ENCODE peak calls at places on chromosome 7, in ten cellular contexts. V, P, D, Z, N, S, Y, T, G and E are unnamed samples. For H3K4me1, the result is how much of the 10 kb centered on the place peaks cover.

GRCh38 chr7:40640566-40640965 is 505.8 kb downstream of the SUGCT start:
- DNase-seq in V (no peak), Y (no peak), T (no peak), Z (peak), S (no peak), D (no peak), G (no peak), N (no peak), P (no peak), E (no peak)

GRCh38 chr7:117157121-117157870 is 165.6 kb downstream of the WNT2 start:
- DNase-seq in T (peak), S (no peak), Y (peak), N (no peak), Z (peak), V (peak), G (no peak), P (peak), D (no peak), E (peak)

GRCh38 chr7:152383341-152384234 is 52.2 kb downstream of the KMT2C start:
- DNase-seq in Z (no peak), Y (peak), N (no peak), S (no peak), T (no peak), P (no peak), V (no peak), D (no peak), G (peak), E (no peak)

GRCh38 chr7:117630501-117630900 is 150.7 kb downstream of the CFTR start:
- DNase-seq in N (no peak), P (no peak), V (no peak), S (no peak), T (no peak), G (no peak), D (no peak), Z (no peak), Y (no peak), E (no peak)

GRCh38 chr7:47088329-47089067 is 493.4 kb downstream of the TNS3 start:
- DNase-seq in V (peak), S (peak), T (peak), G (peak), N (peak), P (peak), Z (peak), Y (peak), D (peak), E (no peak)

GRCh38 chr7:39589323-39590111 is 23.3 kb downstream of the YAE1 start:
- DNase-seq in S (peak), P (no peak), G (peak), Y (peak), Z (peak), D (peak), V (peak), T (no peak), N (no peak), E (no peak)

GRCh38 chr7:77409005-77409738 is 7.0 kb downstream of the GSAP start:
- DNase-seq in D (no peak), P (no peak), G (peak), T (no peak), Y (peak), Z (no peak), S (no peak), V (no peak), N (no peak), E (no peak)

GRCh38 chr7:116577320-116577871 is 52.6 kb downstream of the CAV1 start:
- DNase-seq in N (no peak), Z (no peak), G (no peak), D (no peak), Y (no peak), T (no peak), P (no peak), S (no peak), V (no peak), E (no peak)

GRCh38 chr7:70406419-70407189 is 725.3 kb upstream of the GALNT17 start:
- DNase-seq in D (no peak), Y (no peak), S (no peak), T (no peak), V (no peak), N (no peak), Z (no peak), P (no peak), G (no peak), E (no peak)

GRCh38 chr7:131556055-131556911 is at the start of gene PODXL:
- DNase-seq in P (peak), D (peak), N (peak), G (no peak), Y (peak), Z (peak), T (peak), S (peak), V (peak), E (no peak)

GRCh38 chr7:38274493-38274892 is 1.1 kb upstream of the TARP start:
- DNase-seq in T (no peak), V (no peak), G (no peak), P (no peak), Z (no peak), D (no peak), Y (no peak), N (no peak), S (no peak), E (no peak)

GRCh38 chr7:79292834-79293233 is 160.6 kb downstream of the MAGI2 start:
- DNase-seq in Y (peak), G (no peak), S (no peak), N (no peak), V (no peak), D (no peak), P (no peak), T (no peak), Z (no peak), E (no peak)

GRCh38 chr7:132568962-132569361 is 7.3 kb downstream of the PLXNA4 start:
- DNase-seq in V (no peak), P (no peak), D (no peak), S (no peak), Z (no peak), T (no peak), Y (no peak), G (no peak), N (no peak), E (no peak)

GRCh38 chr7:98186452-98187137 is 24.6 kb upstream of the BHLHA15 start:
- DNase-seq in T (no peak), P (no peak), Z (no peak), G (peak), Y (no peak), V (no peak), N (no peak), D (no peak), S (no peak), E (no peak)

GRCh38 chr7:94656925-94657731 is 1.2 kb upstream of the SGCE start:
- DNase-seq in G (peak), T (no peak), D (peak), Y (peak), N (peak), V (no peak), P (no peak), Z (peak), S (peak), E (no peak)

GRCh38 chr7:156034397-156034796 is 222.1 kb upstream of the SHH start:
- DNase-seq in P (no peak), S (no peak), Z (no peak), T (no peak), G (no peak), Y (no peak), V (no peak), D (no peak), N (no peak), E (no peak)

GRCh38 chr7:146411975-146412374 is 295.4 kb downstream of the CNTNAP2 start:
- DNase-seq in S (no peak), Z (no peak), N (no peak), D (no peak), P (no peak), G (no peak), Y (no peak), T (no peak), V (no peak), E (no peak)

GRCh38 chr7:74656421-74656910 is 1.1 kb upstream of the GTF2I start:
- DNase-seq in N (peak), Z (peak), S (peak), V (peak), Y (peak), G (no peak), T (peak), P (peak), D (no peak), E (peak)

DNA sequence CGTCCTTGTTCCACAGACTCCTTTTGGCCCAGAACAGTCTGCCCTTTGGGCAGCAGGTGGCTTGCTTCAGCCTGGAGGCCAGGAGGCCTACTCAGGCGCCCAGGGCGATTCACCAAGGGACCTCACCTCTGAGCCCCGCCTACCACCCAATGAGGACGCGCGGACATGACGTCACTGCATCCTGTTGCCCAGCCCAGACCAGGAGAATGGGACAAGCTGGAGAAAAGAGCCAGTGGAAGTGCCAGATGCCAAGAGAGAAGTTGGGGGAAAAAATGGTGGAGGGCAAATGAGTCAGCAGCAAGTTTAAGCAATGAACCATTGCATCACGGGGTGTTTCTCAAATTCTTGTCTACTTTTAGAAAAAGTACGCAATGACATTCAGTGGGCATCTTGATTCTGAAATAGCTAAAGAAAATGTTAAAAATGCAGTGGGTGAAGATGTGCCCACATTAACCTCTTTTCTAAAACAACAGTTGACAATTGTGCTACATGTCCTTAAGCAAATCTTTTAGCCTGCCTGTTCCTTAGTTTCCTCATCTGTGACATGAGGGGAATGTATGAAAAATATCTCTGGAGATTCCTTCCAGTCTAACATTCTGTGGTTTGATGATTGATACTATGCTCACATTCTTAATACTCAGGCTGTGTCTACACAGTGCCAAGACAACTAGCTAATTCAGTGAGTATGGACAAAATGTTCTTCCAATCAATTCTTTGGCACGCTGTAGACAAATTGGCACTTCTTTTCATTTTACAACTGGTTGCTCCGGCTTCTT is 23.9 kb upstream of the LEP start:
- DNase-seq in D (no peak), Y (peak), N (no peak), T (no peak), S (no peak), V (no peak), G (peak), P (peak), Z (no peak), E (no peak)
- H3K4me1 ChIP-seq in D (under half), Y (under half), N (under half), T (under half), S (under half), V (under half), G (under half), P (under half), Z (under half), E (under half)

GRCh38 chr7:55100962-55101327 is 82.1 kb downstream of the EGFR start:
- DNase-seq in G (peak), S (no peak), Y (no peak), V (no peak), D (no peak), Z (no peak), T (peak), P (peak), N (no peak), E (no peak)

GRCh38 chr7:55099086-55099831 is 80.4 kb downstream of the EGFR start:
- DNase-seq in Y (no peak), V (peak), P (peak), S (no peak), N (no peak), T (peak), G (no peak), D (no peak), Z (no peak), E (no peak)

GRCh38 chr7:55104123-55104522 is 85.3 kb downstream of the EGFR start:
- DNase-seq in Z (no peak), V (no peak), T (no peak), S (no peak), G (no peak), Y (no peak), D (no peak), N (no peak), P (no peak), E (no peak)

GRCh38 chr7:55100172-55100961 is 81.5 kb downstream of the EGFR start:
- DNase-seq in T (peak), V (peak), P (peak), S (no peak), N (peak), Z (no peak), D (no peak), G (no peak), Y (no peak), E (peak)

GRCh38 chr7:55101359-55101758 is 82.5 kb downstream of the EGFR start:
- DNase-seq in P (no peak), Z (no peak), G (peak), Y (no peak), N (no peak), V (no peak), S (no peak), D (no peak), T (no peak), E (no peak)
- H3K4me1 ChIP-seq in P (under half), Z (under half), G (half or more), Y (under half), N (under half), V (under half), S (under half), D (under half), T (under half), E (under half)

GRCh38 chr7:24576171-24577052 is 3.2 kb downstream of the PALS2 start:
- DNase-seq in P (no peak), Z (peak), Y (peak), D (peak), S (no peak), N (no peak), G (peak), T (no peak), V (no peak), E (no peak)
- H3K4me1 ChIP-seq in P (under half), Z (under half), Y (under half), D (under half), S (under half), N (under half), G (under half), T (under half), V (under half), E (under half)

GRCh38 chr7:90723233-90723632 is 127.1 kb downstream of the CDK14 start:
- DNase-seq in T (no peak), Z (no peak), G (no peak), Y (no peak), P (no peak), V (no peak), S (no peak), D (no peak), N (no peak), E (no peak)

GRCh38 chr7:90719159-90719558 is 123.0 kb downstream of the CDK14 start:
- DNase-seq in G (no peak), N (no peak), Z (peak), D (no peak), S (no peak), V (no peak), Y (no peak), T (no peak), P (no peak), E (no peak)

GRCh38 chr7:90721869-90722431 is 125.8 kb downstream of the CDK14 start:
- DNase-seq in Z (no peak), D (no peak), T (no peak), V (no peak), N (no peak), P (no peak), Y (no peak), G (no peak), S (no peak), E (no peak)

GRCh38 chr7:90723866-90724265 is 127.7 kb downstream of the CDK14 start:
- DNase-seq in D (no peak), Z (no peak), P (no peak), Y (no peak), S (no peak), T (no peak), G (peak), V (no peak), N (no peak), E (no peak)

DNA sequence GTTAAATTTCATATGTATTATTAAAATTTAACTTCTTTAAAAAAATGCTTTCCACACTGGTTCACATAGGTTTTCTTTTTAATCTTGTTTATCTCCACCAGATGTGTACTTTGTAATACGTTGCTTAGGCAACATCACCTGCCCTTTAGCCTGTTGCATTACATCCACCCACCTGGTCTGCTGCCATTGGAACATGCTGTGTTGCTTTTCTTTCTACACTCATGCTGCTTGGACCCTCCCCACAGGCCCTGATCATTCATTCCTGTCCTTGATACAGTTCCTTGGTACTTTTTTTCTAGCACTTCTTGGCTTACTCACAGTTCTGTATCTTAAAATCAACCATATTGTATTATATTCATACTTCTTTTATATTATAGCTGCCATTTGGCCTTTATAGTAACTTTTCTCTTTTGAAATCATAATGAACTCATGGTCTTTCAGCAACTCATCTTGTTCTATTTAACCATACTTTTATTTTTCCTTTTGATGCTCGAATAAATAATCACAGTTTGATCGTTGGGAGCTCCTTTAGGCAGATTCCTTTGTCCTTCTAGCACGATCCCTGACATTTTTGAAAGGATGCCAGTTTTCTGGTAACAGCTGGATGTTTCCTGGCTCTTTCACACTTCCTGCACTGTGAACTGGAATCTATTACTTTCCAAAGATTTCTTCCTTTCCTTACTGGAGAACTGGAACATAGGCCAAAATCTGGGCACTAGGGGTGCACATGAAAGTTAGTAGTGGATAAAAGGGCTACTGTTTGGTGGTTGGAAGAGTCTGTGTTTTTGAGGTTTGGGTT is 125.0 kb downstream of the CDK14 start:
- DNase-seq in N (peak), V (peak), Z (peak), Y (no peak), D (no peak), P (no peak), T (peak), G (peak), S (no peak), E (no peak)
- H3K4me1 ChIP-seq in N (under half), V (under half), Z (half or more), Y (under half), D (under half), P (under half), T (under half), G (under half), S (under half), E (under half)

GRCh38 chr7:24824400-24824799 is 67.1 kb upstream of the GSDME start:
- DNase-seq in Y (no peak), P (no peak), G (no peak), N (no peak), T (no peak), S (no peak), D (no peak), Z (no peak), V (no peak), E (no peak)
- H3K4me1 ChIP-seq in Y (half or more), P (half or more), G (under half), N (under half), T (under half), S (half or more), D (under half), Z (half or more), V (under half), E (under half)

GRCh38 chr7:123650595-123650994 is 5.1 kb upstream of the LMOD2 start:
- DNase-seq in P (no peak), V (no peak), D (no peak), T (no peak), Z (no peak), G (no peak), S (no peak), Y (no peak), N (no peak), E (no peak)
- H3K4me1 ChIP-seq in P (half or more), V (under half), D (under half), T (half or more), Z (under half), G (under half), S (under half), Y (under half), N (under half), E (under half)

GRCh38 chr7:142554555-142555532 is 194.4 kb upstream of the PRSS1 start:
- DNase-seq in T (no peak), V (no peak), D (no peak), S (no peak), N (no peak), Y (no peak), P (no peak), G (no peak), Z (no peak), E (no peak)
- H3K4me1 ChIP-seq in T (under half), V (under half), D (under half), S (under half), N (under half), Y (under half), P (under half), G (under half), Z (under half), E (under half)

DNA sequence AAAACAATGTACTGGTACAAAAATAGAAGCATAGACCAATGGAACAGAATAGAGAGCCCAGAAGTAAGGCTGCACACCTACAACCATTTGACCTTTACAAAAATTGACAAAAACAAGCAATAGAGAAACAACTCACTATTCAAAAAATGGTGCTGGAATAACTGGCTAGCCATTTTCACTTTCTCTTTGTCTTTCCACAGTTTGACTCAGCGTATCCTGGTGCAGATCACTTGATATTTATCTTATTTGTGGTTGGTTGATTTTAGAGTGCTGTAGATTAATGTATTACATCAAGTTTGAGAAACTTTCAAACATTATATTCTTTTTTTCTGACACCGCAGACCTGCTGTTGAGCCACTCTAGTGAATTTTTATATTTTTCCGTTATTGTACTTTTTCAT is 381.4 kb downstream of the DGKB start:
- DNase-seq in S (no peak), Y (no peak), V (no peak), Z (no peak), G (no peak), N (no peak), D (no peak), T (no peak), P (no peak), E (no peak)
- H3K4me1 ChIP-seq in S (under half), Y (under half), V (under half), Z (under half), G (under half), N (under half), D (under half), T (under half), P (under half), E (under half)